ENCODE peak calls at places on chromosomes 13 and 19, in nine cellular contexts. C is neural crest cell, U is AG04450, I is left lung, N is tibial nerve, D is AG09319, A is HFFc6, R is fibroblast of the aortic adventitia, B is IMR-90. F is an unnamed sample.

GRCh38 chr13:51959773-51960172 is 51.5 kb downstream of the ATP7B start:
- DNase-seq in C (no peak), U (no peak), I (no peak), N (no peak), D (no peak), A (no peak), R (no peak), B (no peak), F (no peak)

GRCh38 chr13:36815069-36815468 is 4.0 kb upstream of the RFXAP start:
- DNase-seq in C (no peak), U (no peak), I (no peak), N (no peak), D (no peak), A (no peak), R (no peak), B (no peak), F (no peak)

GRCh38 chr19:55086730-55087541 is 11.3 kb downstream of the EPS8L1 start:
- DNase-seq in C (peak), U (peak), I (peak), N (peak), D (peak), A (peak), R (peak), B (peak), F (peak)

GRCh38 chr19:14370169-14370998 is 10.9 kb upstream of the ADGRE5 start:
- DNase-seq in C (no peak), U (no peak), I (no peak), N (no peak), D (no peak), A (no peak), R (no peak), B (no peak), F (no peak)

GRCh38 chr19:40791996-40792395 is 7.0 kb upstream of the EGLN2 start:
- DNase-seq in C (no peak), U (no peak), I (no peak), N (no peak), D (no peak), A (no peak), R (no peak), B (no peak), F (no peak)

GRCh38 chr13:31433201-31433600 is 233.4 kb downstream of the B3GLCT start:
- DNase-seq in C (no peak), U (no peak), I (no peak), N (no peak), D (peak), A (no peak), R (peak), B (no peak), F (no peak)

GRCh38 chr13:29131881-29132668 is 311.9 kb downstream of the MTUS2 start:
- DNase-seq in C (no peak), U (no peak), I (no peak), N (no peak), D (no peak), A (no peak), R (no peak), B (no peak), F (no peak)

GRCh38 chr19:19105365-19106060 is 32.8 kb downstream of the TMEM161A start:
- DNase-seq in C (peak), U (no peak), I (no peak), N (peak), D (peak), A (no peak), R (peak), B (no peak), F (peak)

GRCh38 chr19:18153555-18154134 is 682 bp downstream of the PIK3R2 start:
- DNase-seq in C (no peak), U (no peak), I (peak), N (no peak), D (no peak), A (no peak), R (no peak), B (no peak), F (peak)

GRCh38 chr13:103605546-103606326 is 539.5 kb upstream of the SLC10A2 start:
- DNase-seq in C (no peak), U (no peak), I (no peak), N (no peak), D (no peak), A (no peak), R (no peak), B (no peak), F (no peak)

GRCh38 chr19:579111-579841 is 6.9 kb downstream of the BSG start:
- DNase-seq in C (no peak), U (no peak), I (peak), N (no peak), D (no peak), A (no peak), R (no peak), B (no peak), F (no peak)

GRCh38 chr13:27728271-27728670 is 64.0 kb upstream of the GSX1 start:
- DNase-seq in C (peak), U (no peak), I (no peak), N (no peak), D (no peak), A (peak), R (no peak), B (no peak), F (no peak)
- TF ChIP-seq CTCF in C (no peak), U (no peak), I (no peak), N (no peak), D (no peak), A (no peak), R (no peak), B (no peak), F (no peak)

GRCh38 chr19:17075860-17076538 is 422 bp downstream of the MYO9B start:
- DNase-seq in C (no peak), U (no peak), I (peak), N (no peak), D (no peak), A (no peak), R (no peak), B (peak), F (no peak)

GRCh38 chr19:17074628-17075034 is 621 bp downstream of the HAUS8 start:
- DNase-seq in C (no peak), U (no peak), I (peak), N (no peak), D (no peak), A (no peak), R (no peak), B (no peak), F (no peak)

GRCh38 chr19:17073869-17074627 is 1.2 kb downstream of the HAUS8 start:
- DNase-seq in C (no peak), U (no peak), I (peak), N (no peak), D (no peak), A (no peak), R (no peak), B (peak), F (no peak)

GRCh38 chr19:17076539-17076919 is 952 bp downstream of the MYO9B start:
- DNase-seq in C (peak), U (no peak), I (peak), N (no peak), D (no peak), A (no peak), R (no peak), B (no peak), F (no peak)

DNA sequence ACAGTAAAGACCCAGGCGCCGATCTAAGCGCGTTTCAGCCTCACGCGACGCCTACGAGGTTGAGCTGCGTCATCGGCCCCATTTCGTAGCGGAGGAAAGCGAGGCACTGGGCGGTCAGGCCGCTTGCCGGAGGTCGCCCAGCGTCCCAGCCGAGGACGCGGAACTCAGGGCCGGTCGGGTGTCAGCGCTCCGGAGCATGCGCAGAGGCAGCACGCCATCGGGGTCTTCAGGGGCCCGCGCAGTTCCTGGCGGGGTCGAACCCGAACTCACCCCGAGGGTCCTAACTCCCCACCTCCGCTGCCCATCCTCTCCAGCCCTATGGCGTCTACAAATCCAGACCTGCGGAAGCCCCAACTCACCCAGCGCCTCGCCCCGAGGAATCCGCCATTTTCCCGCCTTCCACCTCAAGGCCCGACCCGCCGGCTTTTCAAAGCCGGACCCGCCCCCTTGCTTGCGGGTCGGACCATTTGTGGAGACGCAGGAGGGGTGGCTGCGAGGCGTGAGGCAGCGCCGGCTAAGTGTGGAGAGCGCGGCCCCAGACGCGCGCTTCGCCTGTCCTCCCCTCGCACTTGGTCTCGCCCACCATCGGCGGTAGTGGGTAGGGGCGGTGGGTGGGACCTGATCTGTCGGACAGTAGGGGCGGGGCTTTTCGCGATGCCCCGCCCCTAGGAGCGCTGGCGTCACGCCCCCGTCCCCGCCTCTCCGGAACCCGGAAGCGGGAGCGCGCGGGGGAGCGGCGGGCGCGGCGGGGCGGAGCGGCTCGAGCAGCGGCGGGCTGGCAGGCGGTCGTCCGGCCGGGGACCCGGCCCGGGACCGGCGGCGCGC is at the start of the genes HAUS8 and MYO9B:
- DNase-seq in C (peak), U (peak), I (peak), N (peak), D (peak), A (peak), R (peak), B (peak), F (peak)
- TF ChIP-seq CTCF in C (no peak), U (no peak), I (no peak), N (peak), D (no peak), A (no peak), R (no peak), B (no peak), F (no peak)

GRCh38 chr13:67410645-67411044 is 180.5 kb upstream of the PCDH9 start:
- DNase-seq in C (no peak), U (no peak), I (no peak), N (no peak), D (no peak), A (no peak), R (no peak), B (no peak), F (no peak)

GRCh38 chr13:67421475-67421874 is 191.3 kb upstream of the PCDH9 start:
- DNase-seq in C (no peak), U (no peak), I (no peak), N (no peak), D (no peak), A (no peak), R (no peak), B (no peak), F (no peak)

DNA sequence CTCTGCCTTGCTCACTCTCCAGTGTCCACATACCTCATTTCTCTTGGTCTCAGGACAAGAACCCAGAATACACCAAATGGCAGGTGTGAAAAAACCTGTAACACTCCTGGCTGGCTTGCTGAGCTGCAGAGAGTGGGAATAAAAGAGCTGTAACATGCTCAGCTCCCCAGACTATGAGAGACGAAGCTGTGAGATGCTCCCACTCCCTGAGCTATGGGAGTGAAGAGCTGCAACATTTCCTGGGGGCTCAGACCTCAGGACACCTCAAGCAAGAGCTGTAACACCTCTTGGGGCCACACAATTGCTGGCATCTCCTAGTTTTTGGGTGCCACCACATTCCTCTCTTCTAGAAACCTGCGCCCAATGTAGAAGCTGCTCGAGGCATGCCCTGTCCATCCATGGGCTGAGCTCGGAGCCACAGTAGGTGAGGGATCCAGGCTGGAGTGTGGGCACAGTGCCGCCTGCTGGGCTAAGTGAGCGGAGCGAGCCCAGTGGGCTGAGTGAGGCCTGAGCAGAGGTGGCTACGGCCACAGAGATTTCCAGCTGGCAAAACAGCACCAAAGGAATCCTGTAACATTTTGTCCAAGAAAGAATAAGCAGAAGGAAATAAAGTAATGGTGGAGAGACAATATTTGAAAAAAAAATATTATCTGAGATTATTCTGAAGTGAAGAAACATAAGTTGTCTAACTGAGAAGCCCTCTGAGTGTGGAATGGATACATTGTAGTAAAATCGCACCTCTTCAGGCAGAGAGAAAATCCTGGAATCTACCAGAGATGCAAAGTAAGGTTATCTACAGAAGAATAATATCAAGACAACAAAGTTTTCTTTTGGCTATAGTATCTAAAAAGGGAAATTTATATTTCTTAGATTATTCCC is 186.2 kb upstream of the PCDH9 start:
- DNase-seq in C (peak), U (peak), I (peak), N (no peak), D (no peak), A (no peak), R (peak), B (peak), F (no peak)
- TF ChIP-seq CTCF in C (peak), U (peak), I (no peak), N (no peak), D (peak), A (peak), R (peak), B (peak), F (no peak)

GRCh38 chr19:30253581-30253996 is 118.6 kb upstream of the ZNF536 start:
- DNase-seq in C (no peak), U (no peak), I (no peak), N (no peak), D (no peak), A (no peak), R (no peak), B (no peak), F (no peak)

GRCh38 chr19:30254214-30254613 is 118.0 kb upstream of the ZNF536 start:
- DNase-seq in C (no peak), U (no peak), I (no peak), N (no peak), D (no peak), A (no peak), R (no peak), B (no peak), F (no peak)

GRCh38 chr19:30256510-30256850 is 115.7 kb upstream of the ZNF536 start:
- DNase-seq in C (no peak), U (no peak), I (no peak), N (no peak), D (no peak), A (no peak), R (no peak), B (no peak), F (no peak)

GRCh38 chr19:30254789-30255188 is 117.4 kb upstream of the ZNF536 start:
- DNase-seq in C (no peak), U (no peak), I (no peak), N (no peak), D (no peak), A (no peak), R (no peak), B (no peak), F (no peak)

GRCh38 chr19:30255783-30256509 is 116.2 kb upstream of the ZNF536 start:
- DNase-seq in C (no peak), U (no peak), I (no peak), N (no peak), D (no peak), A (no peak), R (no peak), B (no peak), F (no peak)
- TF ChIP-seq CTCF in C (no peak), U (no peak), I (no peak), N (no peak), D (no peak), A (no peak), R (no peak), B (no peak), F (no peak)

GRCh38 chr13:19622189-19622588 is 11.3 kb upstream of the MPHOSPH8 start:
- DNase-seq in C (no peak), U (no peak), I (no peak), N (no peak), D (no peak), A (no peak), R (no peak), B (no peak), F (no peak)

GRCh38 chr13:19618925-19619324 is 14.5 kb upstream of the MPHOSPH8 start:
- DNase-seq in C (peak), U (no peak), I (no peak), N (no peak), D (no peak), A (peak), R (peak), B (peak), F (no peak)
- TF ChIP-seq CTCF in C (peak), U (peak), I (peak), N (no peak), D (peak), A (peak), R (peak), B (peak), F (no peak)

GRCh38 chr19:4730740-4731171 is 7.1 kb upstream of the DPP9 start:
- DNase-seq in C (peak), U (no peak), I (no peak), N (no peak), D (no peak), A (no peak), R (no peak), B (no peak), F (no peak)
- TF ChIP-seq CTCF in C (peak), U (peak), I (peak), N (peak), D (peak), A (peak), R (peak), B (peak), F (no peak)